ENCODE peak calls at places on chromosomes 5 and 9, in nine cellular contexts. One of them, this sample, is unnamed.

GRCh38 chr9:91848146-91848545 is 101.9 kb downstream of the ROR2 start:
- DNase-seq in neural progenitor cell: no peak
- DNase-seq in K562: no peak
- DNase-seq in psoas muscle: no peak
- DNase-seq in foreskin fibroblast: no peak
- DNase-seq in pancreas: no peak
- DNase-seq in neural crest cell: no peak
- DNase-seq in Calu3: no peak
- DNase-seq in GM10248: no peak
- DNase-seq in this sample: no peak

GRCh38 chr9:128372784-128373183 is 1.6 kb downstream of the URM1 start:
- DNase-seq in neural progenitor cell: no peak
- DNase-seq in K562: no peak
- DNase-seq in psoas muscle: no peak
- DNase-seq in foreskin fibroblast: no peak
- DNase-seq in pancreas: no peak
- DNase-seq in neural crest cell: no peak
- DNase-seq in Calu3: no peak
- DNase-seq in GM10248: no peak
- DNase-seq in this sample: no peak

GRCh38 chr9:92671323-92671722 is 1.4 kb upstream of the IPPK start:
- DNase-seq in neural progenitor cell: no peak
- DNase-seq in K562: peak
- DNase-seq in psoas muscle: no peak
- DNase-seq in foreskin fibroblast: peak
- DNase-seq in pancreas: peak
- DNase-seq in neural crest cell: no peak
- DNase-seq in Calu3: peak
- DNase-seq in GM10248: no peak
- DNase-seq in this sample: peak

GRCh38 chr5:90022002-90022710 is 387.4 kb downstream of the CETN3 start:
- DNase-seq in neural progenitor cell: no peak
- DNase-seq in K562: no peak
- DNase-seq in psoas muscle: no peak
- DNase-seq in foreskin fibroblast: no peak
- DNase-seq in pancreas: no peak
- DNase-seq in neural crest cell: no peak
- DNase-seq in Calu3: peak
- DNase-seq in GM10248: no peak
- DNase-seq in this sample: no peak

GRCh38 chr9:71308454-71308853 is 187.0 kb upstream of the TRPM3 start:
- DNase-seq in neural progenitor cell: no peak
- DNase-seq in K562: no peak
- DNase-seq in psoas muscle: no peak
- DNase-seq in foreskin fibroblast: no peak
- DNase-seq in pancreas: no peak
- DNase-seq in neural crest cell: no peak
- DNase-seq in Calu3: no peak
- DNase-seq in GM10248: no peak
- DNase-seq in this sample: no peak

GRCh38 chr9:36489453-36489852 is 83.2 kb upstream of the MELK start:
- DNase-seq in neural progenitor cell: no peak
- DNase-seq in K562: no peak
- DNase-seq in psoas muscle: no peak
- DNase-seq in foreskin fibroblast: no peak
- DNase-seq in pancreas: no peak
- DNase-seq in neural crest cell: no peak
- DNase-seq in Calu3: no peak
- DNase-seq in GM10248: no peak
- DNase-seq in this sample: no peak

GRCh38 chr5:71874521-71874920 is 155.4 kb downstream of the CARTPT start:
- DNase-seq in neural progenitor cell: no peak
- DNase-seq in K562: no peak
- DNase-seq in psoas muscle: no peak
- DNase-seq in foreskin fibroblast: no peak
- DNase-seq in pancreas: no peak
- DNase-seq in neural crest cell: no peak
- DNase-seq in Calu3: no peak
- DNase-seq in GM10248: no peak
- DNase-seq in this sample: no peak

GRCh38 chr5:40106847-40107246 is 572.9 kb upstream of the PTGER4 start:
- DNase-seq in neural progenitor cell: no peak
- DNase-seq in K562: no peak
- DNase-seq in psoas muscle: no peak
- DNase-seq in foreskin fibroblast: no peak
- DNase-seq in pancreas: no peak
- DNase-seq in neural crest cell: no peak
- DNase-seq in Calu3: no peak
- DNase-seq in GM10248: no peak
- DNase-seq in this sample: no peak

GRCh38 chr9:35658894-35659220 is 765 bp downstream of the CCDC107 start:
- DNase-seq in neural progenitor cell: peak
- DNase-seq in K562: peak
- DNase-seq in psoas muscle: peak
- DNase-seq in foreskin fibroblast: peak
- DNase-seq in pancreas: no peak
- DNase-seq in neural crest cell: no peak
- DNase-seq in Calu3: no peak
- DNase-seq in GM10248: no peak
- DNase-seq in this sample: peak

GRCh38 chr9:114291886-114292590 is 30.9 kb upstream of the ORM1 start:
- DNase-seq in neural progenitor cell: no peak
- DNase-seq in K562: no peak
- DNase-seq in psoas muscle: peak
- DNase-seq in foreskin fibroblast: no peak
- DNase-seq in pancreas: peak
- DNase-seq in neural crest cell: no peak
- DNase-seq in Calu3: no peak
- DNase-seq in GM10248: no peak
- DNase-seq in this sample: peak

GRCh38 chr9:111036068-111036789 is 2.0 kb downstream of the LPAR1 start:
- DNase-seq in neural progenitor cell: peak
- DNase-seq in K562: no peak
- DNase-seq in psoas muscle: peak
- DNase-seq in foreskin fibroblast: peak
- DNase-seq in pancreas: peak
- DNase-seq in neural crest cell: peak
- DNase-seq in Calu3: peak
- DNase-seq in GM10248: no peak
- DNase-seq in this sample: peak

GRCh38 chr5:172007795-172008465 is 1.5 kb upstream of the FBXW11 start:
- DNase-seq in neural progenitor cell: no peak
- DNase-seq in K562: no peak
- DNase-seq in psoas muscle: no peak
- DNase-seq in foreskin fibroblast: peak
- DNase-seq in pancreas: no peak
- DNase-seq in neural crest cell: no peak
- DNase-seq in Calu3: no peak
- DNase-seq in GM10248: no peak
- DNase-seq in this sample: no peak

GRCh38 chr5:172521338-172521932 is 67.1 kb upstream of the SH3PXD2B start:
- DNase-seq in neural progenitor cell: no peak
- DNase-seq in K562: no peak
- DNase-seq in psoas muscle: no peak
- DNase-seq in foreskin fibroblast: no peak
- DNase-seq in pancreas: no peak
- DNase-seq in neural crest cell: no peak
- DNase-seq in Calu3: no peak
- DNase-seq in GM10248: no peak
- DNase-seq in this sample: no peak

GRCh38 chr5:9766581-9766980 is 136.4 kb upstream of the TAS2R1 start:
- DNase-seq in neural progenitor cell: no peak
- DNase-seq in K562: no peak
- DNase-seq in psoas muscle: no peak
- DNase-seq in foreskin fibroblast: peak
- DNase-seq in pancreas: no peak
- DNase-seq in neural crest cell: no peak
- DNase-seq in Calu3: no peak
- DNase-seq in GM10248: no peak
- DNase-seq in this sample: no peak
- TF ChIP-seq CTCF in neural progenitor cell: no peak
- TF ChIP-seq CTCF in K562: no peak
- TF ChIP-seq CTCF in psoas muscle: no peak
- TF ChIP-seq CTCF in foreskin fibroblast: no peak
- TF ChIP-seq CTCF in pancreas: no peak
- TF ChIP-seq CTCF in neural crest cell: no peak
- TF ChIP-seq CTCF in Calu3: no peak
- TF ChIP-seq CTCF in GM10248: no peak
- TF ChIP-seq CTCF in this sample: no peak

GRCh38 chr5:157612581-157612980 is 37.0 kb upstream of the ADAM19 start:
- DNase-seq in neural progenitor cell: no peak
- DNase-seq in K562: no peak
- DNase-seq in psoas muscle: no peak
- DNase-seq in foreskin fibroblast: no peak
- DNase-seq in pancreas: no peak
- DNase-seq in neural crest cell: no peak
- DNase-seq in Calu3: no peak
- DNase-seq in GM10248: no peak
- DNase-seq in this sample: no peak
- TF ChIP-seq CTCF in neural progenitor cell: no peak
- TF ChIP-seq CTCF in K562: no peak
- TF ChIP-seq CTCF in psoas muscle: no peak
- TF ChIP-seq CTCF in foreskin fibroblast: no peak
- TF ChIP-seq CTCF in pancreas: no peak
- TF ChIP-seq CTCF in neural crest cell: no peak
- TF ChIP-seq CTCF in Calu3: no peak
- TF ChIP-seq CTCF in GM10248: no peak
- TF ChIP-seq CTCF in this sample: no peak

GRCh38 chr5:44935262-44935661 is 126.5 kb downstream of the MRPS30 start:
- DNase-seq in neural progenitor cell: peak
- DNase-seq in K562: peak
- DNase-seq in psoas muscle: no peak
- DNase-seq in foreskin fibroblast: no peak
- DNase-seq in pancreas: no peak
- DNase-seq in neural crest cell: no peak
- DNase-seq in Calu3: no peak
- DNase-seq in GM10248: no peak
- DNase-seq in this sample: no peak
- TF ChIP-seq CTCF in neural progenitor cell: peak
- TF ChIP-seq CTCF in K562: peak
- TF ChIP-seq CTCF in psoas muscle: no peak
- TF ChIP-seq CTCF in foreskin fibroblast: peak
- TF ChIP-seq CTCF in pancreas: no peak
- TF ChIP-seq CTCF in neural crest cell: peak
- TF ChIP-seq CTCF in Calu3: no peak
- TF ChIP-seq CTCF in GM10248: peak
- TF ChIP-seq CTCF in this sample: no peak

DNA sequence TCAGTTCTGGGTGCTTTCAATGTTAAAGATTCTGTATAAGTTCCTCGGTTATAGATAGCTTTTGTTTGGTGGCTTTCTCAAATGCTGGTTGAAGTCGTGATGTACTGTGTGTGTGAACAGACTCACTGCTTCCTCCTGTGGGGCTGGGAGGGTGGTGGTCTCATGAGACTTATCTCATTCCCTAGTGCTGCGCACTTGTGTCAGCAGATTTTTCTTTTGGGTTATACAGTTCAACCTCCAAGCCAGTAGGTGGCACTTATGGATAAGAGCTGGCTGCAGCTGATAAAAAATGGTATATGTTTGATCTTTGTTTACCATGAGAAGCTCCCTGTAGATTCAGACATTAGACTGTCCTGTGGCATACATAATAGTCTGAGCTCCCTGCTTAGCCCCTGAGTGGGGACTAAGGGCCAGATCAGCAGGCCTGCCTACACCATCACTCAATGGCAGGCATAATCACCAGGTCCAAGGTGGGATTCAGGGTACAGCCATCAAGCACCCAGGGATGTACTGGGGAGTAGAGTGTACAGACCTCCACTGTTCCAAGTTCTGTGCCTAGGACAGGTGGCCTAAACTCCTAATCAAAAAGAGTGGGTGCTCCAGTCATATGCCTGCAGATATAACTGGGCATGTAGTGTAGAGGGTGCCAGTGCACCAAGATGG is 174.2 kb downstream of the OXCT1 start:
- DNase-seq in neural progenitor cell: no peak
- DNase-seq in K562: peak
- DNase-seq in psoas muscle: no peak
- DNase-seq in foreskin fibroblast: no peak
- DNase-seq in pancreas: no peak
- DNase-seq in neural crest cell: no peak
- DNase-seq in Calu3: no peak
- DNase-seq in GM10248: no peak
- DNase-seq in this sample: no peak
- TF ChIP-seq CTCF in neural progenitor cell: peak
- TF ChIP-seq CTCF in K562: peak
- TF ChIP-seq CTCF in psoas muscle: no peak
- TF ChIP-seq CTCF in foreskin fibroblast: peak
- TF ChIP-seq CTCF in pancreas: no peak
- TF ChIP-seq CTCF in neural crest cell: peak
- TF ChIP-seq CTCF in Calu3: no peak
- TF ChIP-seq CTCF in GM10248: peak
- TF ChIP-seq CTCF in this sample: peak

DNA sequence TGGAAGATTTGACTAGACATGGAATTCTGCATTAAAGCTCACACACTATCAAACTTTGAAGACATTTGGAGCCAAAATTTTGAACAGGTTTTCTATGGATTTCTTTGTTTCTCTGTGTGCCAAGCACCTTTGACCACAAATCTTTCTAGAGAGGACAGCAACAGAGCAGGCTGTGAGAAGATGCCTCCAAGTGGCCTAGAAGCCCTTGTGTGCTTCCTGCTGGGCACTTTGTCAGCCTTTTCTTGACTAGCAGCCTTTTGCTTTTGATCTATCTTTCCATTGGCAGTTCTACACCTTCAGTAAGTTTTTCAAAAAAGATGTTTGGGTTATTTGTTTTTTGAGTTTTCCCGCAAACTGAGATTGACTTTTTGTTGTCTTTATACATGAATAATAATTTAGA is 84.6 kb downstream of the SNX24 start:
- DNase-seq in neural progenitor cell: no peak
- DNase-seq in K562: no peak
- DNase-seq in psoas muscle: no peak
- DNase-seq in foreskin fibroblast: no peak
- DNase-seq in pancreas: no peak
- DNase-seq in neural crest cell: no peak
- DNase-seq in Calu3: no peak
- DNase-seq in GM10248: no peak
- DNase-seq in this sample: no peak
- TF ChIP-seq CTCF in neural progenitor cell: no peak
- TF ChIP-seq CTCF in K562: no peak
- TF ChIP-seq CTCF in psoas muscle: no peak
- TF ChIP-seq CTCF in foreskin fibroblast: no peak
- TF ChIP-seq CTCF in pancreas: no peak
- TF ChIP-seq CTCF in neural crest cell: no peak
- TF ChIP-seq CTCF in Calu3: no peak
- TF ChIP-seq CTCF in GM10248: no peak
- TF ChIP-seq CTCF in this sample: no peak

DNA sequence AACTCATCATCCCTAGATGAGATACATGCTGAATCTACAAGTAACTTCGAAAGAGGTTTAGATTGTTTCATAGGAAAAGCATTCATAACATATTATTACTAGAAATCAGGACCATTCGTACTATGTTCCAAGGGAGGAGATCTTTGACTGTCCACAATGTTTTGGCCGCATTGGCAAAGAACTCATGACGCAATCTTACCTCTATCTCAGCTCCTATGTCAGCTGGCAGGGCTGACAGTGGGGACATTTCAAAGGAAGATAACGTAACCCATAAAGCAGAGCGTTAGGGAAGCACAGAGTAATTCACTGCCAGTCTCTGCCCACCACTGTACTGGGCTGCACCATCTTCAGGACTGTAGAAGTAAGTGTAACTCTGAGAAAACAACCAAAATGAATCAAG is 69.7 kb downstream of the EFNA5 start:
- DNase-seq in neural progenitor cell: no peak
- DNase-seq in K562: no peak
- DNase-seq in psoas muscle: no peak
- DNase-seq in foreskin fibroblast: no peak
- DNase-seq in pancreas: no peak
- DNase-seq in neural crest cell: no peak
- DNase-seq in Calu3: no peak
- DNase-seq in GM10248: no peak
- DNase-seq in this sample: no peak
- TF ChIP-seq CTCF in neural progenitor cell: no peak
- TF ChIP-seq CTCF in K562: no peak
- TF ChIP-seq CTCF in psoas muscle: no peak
- TF ChIP-seq CTCF in foreskin fibroblast: no peak
- TF ChIP-seq CTCF in pancreas: no peak
- TF ChIP-seq CTCF in neural crest cell: no peak
- TF ChIP-seq CTCF in Calu3: no peak
- TF ChIP-seq CTCF in GM10248: no peak
- TF ChIP-seq CTCF in this sample: no peak

This sample was measured in left ventricle myocardium inferior.